ENCODE peak calls at places on chromosomes 5 and 9, in seven cellular contexts. U is SJSA1, J is right lobe of liver, Z is astrocyte, Y is NT2/D1, L is ovary, N is sigmoid colon. D is an unnamed sample.

GRCh38 chr9:93896093-93896492 is 59.1 kb downstream of the BARX1 start:
- DNase-seq in L (peak; percentile 17), J (peak; percentile 39), Z (no peak), U (peak; percentile 21), Y (no peak), N (peak; percentile 56), D (no peak)

GRCh38 chr5:4553968-4554367 is 586.2 kb upstream of the ADAMTS16 start:
- DNase-seq in U (no peak), J (no peak), Z (no peak), L (no peak), N (no peak), Y (no peak), D (no peak)

GRCh38 chr9:2709645-2710101 is 7.6 kb upstream of the KCNV2 start:
- DNase-seq in U (no peak), N (no peak), J (no peak), Y (no peak), L (no peak), Z (no peak), D (no peak)

GRCh38 chr9:113808391-113809191 is 67.5 kb upstream of the ZNF618 start:
- DNase-seq in Z (peak; percentile 72), U (no peak), N (no peak), J (no peak), L (peak; percentile 50), Y (no peak), D (no peak)

GRCh38 chr5:169979871-169980270 is 424 bp downstream of the INSYN2B start:
- DNase-seq in Z (peak; percentile 27), U (no peak), J (no peak), L (no peak), N (no peak), Y (no peak), D (no peak)

GRCh38 chr9:137974746-137975526 is 97.4 kb downstream of the CACNA1B start:
- DNase-seq in Z (no peak), Y (no peak), J (peak; percentile 28), L (peak; percentile 3), N (peak; percentile 57), U (no peak), D (no peak)

GRCh38 chr5:81838307-81838906 is 87.5 kb upstream of the SSBP2 start:
- DNase-seq in L (no peak), N (no peak), U (no peak), Y (no peak), Z (no peak), J (no peak), D (no peak)

GRCh38 chr9:3479516-3480352 is 46.1 kb downstream of the RFX3 start:
- DNase-seq in Y (no peak), J (no peak), Z (no peak), N (no peak), U (no peak), L (no peak), D (no peak)

GRCh38 chr5:43227655-43228054 is 35.6 kb downstream of the NIM1K start:
- DNase-seq in Z (peak; percentile 36), J (no peak), Y (no peak), N (no peak), L (no peak), U (no peak), D (no peak)

GRCh38 chr5:7012057-7012456 is 298.8 kb downstream of the TENT4A start:
- DNase-seq in Y (no peak), U (no peak), L (no peak), N (no peak), J (no peak), Z (no peak), D (no peak)

GRCh38 chr5:1343931-1344901 is 683 bp downstream of the CLPTM1L start:
- DNase-seq in Y (no peak), U (no peak), L (peak; percentile 58), J (no peak), Z (peak; percentile 4), N (no peak), D (no peak)

GRCh38 chr5:14364096-14364495 is 217.5 kb upstream of the OTULINL start:
- DNase-seq in N (no peak), J (no peak), L (no peak), Y (no peak), U (no peak), Z (no peak), D (no peak)

GRCh38 chr9:136459425-136459824 is 19.8 kb upstream of the INPP5E start:
- DNase-seq in L (no peak), Z (no peak), N (no peak), U (no peak), Y (no peak), J (no peak), D (no peak)

GRCh38 chr9:87285183-87285582 is 212.5 kb upstream of the DAPK1 start:
- DNase-seq in Y (no peak), U (no peak), J (no peak), L (no peak), N (no peak), Z (peak; percentile 38), D (no peak)

GRCh38 chr9:136204838-136205706 is at the start of gene LHX3:
- DNase-seq in Y (no peak), U (no peak), Z (no peak), N (no peak), L (peak; percentile 62), J (no peak), D (no peak)

GRCh38 chr5:18394154-18394804 is 760.0 kb downstream of the TAF11L14 start:
- DNase-seq in N (no peak), U (no peak), L (peak; percentile 43), J (no peak), Y (peak; percentile 40), Z (peak; percentile 16), D (peak; percentile 57)

GRCh38 chr9:91176426-91176825 is 185.3 kb downstream of the AUH start:
- DNase-seq in J (no peak), L (no peak), Y (no peak), N (no peak), Z (no peak), U (peak; percentile 11), D (no peak)

GRCh38 chr9:92762196-92762595 is 2.4 kb downstream of the BICD2 start:
- DNase-seq in Y (no peak), U (no peak), N (no peak), J (no peak), Z (no peak), L (no peak), D (no peak)
- H3K4me3 ChIP-seq in Y (no peak overlapping the region), U (no peak overlapping the region), N (no peak overlapping the region), J (no peak overlapping the region), Z (no peak overlapping the region), L (no peak overlapping the region), D (no peak overlapping the region)

DNA sequence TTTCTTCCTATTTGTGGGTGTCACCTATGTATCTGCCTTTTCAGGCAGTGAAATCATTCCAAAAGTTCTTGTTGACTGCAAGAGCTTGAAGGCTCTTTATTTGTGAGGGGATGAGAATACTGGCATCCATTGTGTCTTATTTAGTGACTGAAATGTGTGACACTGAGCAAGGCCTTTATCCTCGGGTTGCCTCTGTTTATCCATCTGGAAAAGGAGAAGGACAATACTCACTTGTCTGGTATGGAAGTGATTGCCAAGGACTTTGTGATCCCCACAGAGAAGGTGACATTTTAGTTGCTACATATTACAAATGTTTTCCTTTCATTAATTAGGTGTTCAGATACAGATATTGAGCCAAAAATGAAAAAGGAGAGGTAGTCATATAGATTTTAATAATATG is 80.2 kb downstream of the ARRDC3 start:
- DNase-seq in Y (no peak), J (no peak), L (no peak), Z (no peak), N (no peak), U (no peak), D (no peak)
- H3K4me1 ChIP-seq in Y (no peaks in the 10 kb centered on the region), J (no peaks in the 10 kb centered on the region), L (no peaks in the 10 kb centered on the region), Z (no peaks in the 10 kb centered on the region), N (no peaks in the 10 kb centered on the region), U (no peaks in the 10 kb centered on the region), D (no peaks in the 10 kb centered on the region)

GRCh38 chr5:159210306-159210722 is 961 bp upstream of the RNF145 start:
- DNase-seq in N (no peak), J (no peak), U (no peak), Y (no peak), Z (no peak), L (no peak), D (no peak)
- H3K4me3 ChIP-seq in N (no peak overlapping the region), J (no peak overlapping the region), U (no peak overlapping the region), Y (peak overlapping the region; percentile 86), Z (no peak overlapping the region), L (no peak overlapping the region), D (no peak overlapping the region)

GRCh38 chr9:37333288-37333687 is 89.2 kb upstream of the GRHPR start:
- DNase-seq in L (no peak), Z (no peak), J (no peak), U (no peak), Y (no peak), N (no peak), D (no peak)

GRCh38 chr9:37332581-37332980 is 89.9 kb upstream of the GRHPR start:
- DNase-seq in N (no peak), Y (no peak), Z (no peak), U (no peak), L (no peak), J (no peak), D (no peak)

GRCh38 chr9:37336150-37336549 is 86.3 kb upstream of the GRHPR start:
- DNase-seq in L (no peak), U (no peak), J (no peak), Y (no peak), Z (no peak), N (no peak), D (no peak)

GRCh38 chr9:37337301-37337905 is 85.1 kb upstream of the GRHPR start:
- DNase-seq in J (no peak), L (no peak), Y (no peak), Z (no peak), U (no peak), N (no peak), D (no peak)

GRCh38 chr9:37335238-37335637 is 87.3 kb upstream of the GRHPR start:
- DNase-seq in J (no peak), Z (no peak), L (no peak), U (no peak), Y (no peak), N (no peak), D (no peak)
- H3K4me1 ChIP-seq in J (no peaks in the 10 kb centered on the region), Z (no peaks in the 10 kb centered on the region), L (no peaks in the 10 kb centered on the region), U (no peaks in the 10 kb centered on the region), Y (no peaks in the 10 kb centered on the region), N (no peaks in the 10 kb centered on the region), D (peaks cover 2% of the 10 kb centered on the region)

DNA sequence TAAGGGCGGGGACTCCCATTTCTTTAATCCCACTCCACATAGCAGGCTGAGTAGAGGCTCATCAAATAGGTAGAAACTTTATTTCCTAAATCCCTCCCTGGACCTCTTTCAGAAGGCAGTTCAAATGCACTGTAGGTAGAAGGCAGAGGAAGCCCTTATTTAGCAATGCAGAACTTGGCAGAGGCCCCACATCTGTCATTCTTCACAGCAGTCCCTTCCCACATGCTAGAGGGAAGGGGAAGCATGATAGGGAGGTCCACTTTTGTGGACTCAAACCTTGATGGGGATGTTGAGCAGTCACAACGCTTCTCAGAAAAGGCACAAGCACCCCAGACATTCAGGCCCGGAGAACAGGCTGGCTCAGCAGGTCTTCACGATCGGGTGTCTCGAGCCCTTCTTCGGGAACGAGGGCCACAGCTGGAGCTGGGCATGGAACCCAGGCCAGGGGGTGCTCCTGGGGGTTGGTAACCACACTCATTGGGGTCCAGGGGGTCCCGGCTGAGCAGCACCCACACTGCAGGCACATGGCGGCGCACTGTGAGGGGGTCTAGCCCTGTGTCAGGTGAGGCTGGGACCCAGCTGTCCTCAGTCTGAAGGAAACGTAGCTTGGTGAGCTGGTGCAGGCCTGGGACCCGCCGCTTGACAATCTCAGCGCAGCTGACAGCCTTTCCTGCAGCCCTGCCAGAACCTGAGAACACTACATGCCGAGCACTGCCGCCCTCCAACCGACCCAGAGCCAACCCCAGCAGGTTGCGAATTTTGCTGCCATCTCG is 1.3 kb downstream of the RPP25L start:
- DNase-seq in L (no peak), J (no peak), Y (no peak), Z (no peak), N (no peak), U (no peak), D (no peak)
- H3K4me3 ChIP-seq in L (no peak overlapping the region), J (peak overlapping the region; percentile 74), Y (peak overlapping the region; percentile 90), Z (no peak overlapping the region), N (no peak overlapping the region), U (no peak overlapping the region), D (no peak overlapping the region)